ENCODE peak calls at places on chromosomes 7 and 10, in five cellular contexts. D is Panc1, R is GM06990, V is dorsolateral prefrontal cortex, X is neural progenitor cell. F is an unnamed sample.

GRCh38 chr10:70925377-70926214 is 37.2 kb upstream of the PCBD1 start:
- DNase-seq in X (peak; percentile 82), V (no peak), D (no peak), R (peak; percentile 36), F (no peak)

GRCh38 chr7:154907651-154908620 is 95.0 kb downstream of the PAXIP1 start:
- DNase-seq in R (no peak), V (no peak), D (no peak), X (no peak), F (no peak)

GRCh38 chr7:157391036-157391710 is 54.4 kb downstream of the DNAJB6 start:
- DNase-seq in V (no peak), X (no peak), D (no peak), R (no peak), F (no peak)

GRCh38 chr7:1169409-1170368 is 9.7 kb upstream of the ZFAND2A start:
- DNase-seq in R (peak; percentile 85), V (no peak), D (no peak), X (peak; percentile 75), F (no peak)

GRCh38 chr7:40697653-40698052 is 562.8 kb downstream of the SUGCT start:
- DNase-seq in V (no peak), R (no peak), X (no peak), D (no peak), F (no peak)

GRCh38 chr7:57529931-57530330 is 80.0 kb downstream of the ZNF716 start:
- DNase-seq in D (no peak), R (no peak), X (no peak), V (no peak), F (no peak)

GRCh38 chr10:21688870-21689269 is 154.8 kb downstream of the MLLT10 start:
- DNase-seq in D (no peak), V (no peak), X (no peak), R (no peak), F (no peak)

GRCh38 chr7:94276046-94276445 is 118.6 kb upstream of the COL1A2 start:
- DNase-seq in R (no peak), X (no peak), D (no peak), V (no peak), F (no peak)

GRCh38 chr7:28149291-28150101 is 31.1 kb downstream of the JAZF1 start:
- DNase-seq in X (no peak), V (no peak), D (no peak), R (no peak), F (no peak)

GRCh38 chr7:109950256-109950655 is 1140.7 kb upstream of the LRRN3 start:
- DNase-seq in R (no peak), D (no peak), V (no peak), X (no peak), F (no peak)

GRCh38 chr7:20432071-20432470 is 101.4 kb downstream of the ITGB8 start:
- DNase-seq in V (no peak), X (no peak), D (no peak), R (no peak), F (no peak)

GRCh38 chr10:22779331-22780019 is 65.1 kb upstream of the PIP4K2A start:
- DNase-seq in X (no peak), V (no peak), R (no peak), D (no peak), F (no peak)

GRCh38 chr7:117085275-117085674 is 132.0 kb downstream of the ST7 start:
- DNase-seq in R (no peak), V (no peak), X (no peak), D (no peak), F (no peak)

GRCh38 chr10:43479275-43479674 is 42.4 kb downstream of the ZNF487 start:
- DNase-seq in R (no peak), X (no peak), V (no peak), D (no peak), F (no peak)

GRCh38 chr10:89537361-89537760 is 2.0 kb upstream of the SLC16A12 start:
- DNase-seq in R (no peak), V (no peak), X (no peak), D (no peak), F (no peak)

GRCh38 chr7:103811997-103812396 is 177.5 kb downstream of the RELN start:
- DNase-seq in R (no peak), D (no peak), V (no peak), X (no peak), F (no peak)

GRCh38 chr10:34254596-34254995 is 560.5 kb downstream of the PARD3 start:
- DNase-seq in R (peak; percentile 55), D (peak; percentile 41), V (no peak), X (no peak), F (no peak)

GRCh38 chr10:104076743-104077160 is 8.9 kb downstream of the COL17A1 start:
- DNase-seq in R (no peak), V (peak; percentile 63), X (peak; percentile 92), D (no peak), F (peak; percentile 7)

GRCh38 chr7:96177353-96177752 is 144.5 kb downstream of the SLC25A13 start:
- DNase-seq in X (no peak), D (no peak), V (no peak), R (no peak), F (no peak)

GRCh38 chr10:22727663-22728062 is 13.3 kb upstream of the PIP4K2A start:
- DNase-seq in V (no peak), R (no peak), X (no peak), D (no peak), F (no peak)

GRCh38 chr10:112732277-112732891 is 217.7 kb upstream of the TCF7L2 start:
- DNase-seq in D (no peak), V (no peak), R (no peak), X (peak; percentile 82), F (no peak)

GRCh38 chr7:34090796-34091195 is 185.5 kb downstream of the BMPER start:
- DNase-seq in X (no peak), D (no peak), R (no peak), V (no peak), F (no peak)

GRCh38 chr7:106112972-106113421 is 885 bp upstream of the SYPL1 start:
- DNase-seq in V (no peak), R (no peak), X (no peak), D (no peak), F (no peak)
- H3K4me3 ChIP-seq in V (peak overlapping the region; percentile 76), R (peak overlapping the region; percentile 64), X (peak overlapping the region; percentile 74), D (peak overlapping the region; percentile 65), F (peak overlapping the region; percentile 42)

GRCh38 chr7:4693152-4693551 is 11.1 kb downstream of the FOXK1 start:
- DNase-seq in V (no peak), X (no peak), R (no peak), D (no peak), F (no peak)

GRCh38 chr7:4693749-4694148 is 11.7 kb downstream of the FOXK1 start:
- DNase-seq in R (no peak), X (no peak), D (no peak), V (no peak), F (no peak)

GRCh38 chr7:4690953-4691856 is 9.1 kb downstream of the FOXK1 start:
- DNase-seq in V (no peak), X (no peak), D (no peak), R (no peak), F (no peak)

GRCh38 chr7:4692055-4692454 is 10.0 kb downstream of the FOXK1 start:
- DNase-seq in R (no peak), X (no peak), D (no peak), V (no peak), F (no peak)

GRCh38 chr7:4694653-4695335 is 12.7 kb downstream of the FOXK1 start:
- DNase-seq in D (no peak), V (no peak), X (no peak), R (no peak), F (no peak)
- H3K4me3 ChIP-seq in D (no peak overlapping the region), V (no peak overlapping the region), X (no peak overlapping the region), R (no peak overlapping the region), F (no peak overlapping the region)

GRCh38 chr10:100183482-100183881 is 2.3 kb downstream of the ERLIN1 start:
- DNase-seq in X (no peak), D (no peak), R (no peak), V (no peak), F (peak; percentile 40)

GRCh38 chr10:100184426-100185219 is 1.2 kb downstream of the ERLIN1 start:
- DNase-seq in D (no peak), R (no peak), X (peak; percentile 45), V (no peak), F (no peak)

GRCh38 chr10:100186813-100187212 is 984 bp upstream of the ERLIN1 start:
- DNase-seq in R (peak; percentile 30), X (peak; percentile 20), V (no peak), D (no peak), F (no peak)

GRCh38 chr10:100186253-100186780 is 488 bp upstream of the ERLIN1 start:
- DNase-seq in R (no peak), D (no peak), V (no peak), X (no peak), F (no peak)

DNA sequence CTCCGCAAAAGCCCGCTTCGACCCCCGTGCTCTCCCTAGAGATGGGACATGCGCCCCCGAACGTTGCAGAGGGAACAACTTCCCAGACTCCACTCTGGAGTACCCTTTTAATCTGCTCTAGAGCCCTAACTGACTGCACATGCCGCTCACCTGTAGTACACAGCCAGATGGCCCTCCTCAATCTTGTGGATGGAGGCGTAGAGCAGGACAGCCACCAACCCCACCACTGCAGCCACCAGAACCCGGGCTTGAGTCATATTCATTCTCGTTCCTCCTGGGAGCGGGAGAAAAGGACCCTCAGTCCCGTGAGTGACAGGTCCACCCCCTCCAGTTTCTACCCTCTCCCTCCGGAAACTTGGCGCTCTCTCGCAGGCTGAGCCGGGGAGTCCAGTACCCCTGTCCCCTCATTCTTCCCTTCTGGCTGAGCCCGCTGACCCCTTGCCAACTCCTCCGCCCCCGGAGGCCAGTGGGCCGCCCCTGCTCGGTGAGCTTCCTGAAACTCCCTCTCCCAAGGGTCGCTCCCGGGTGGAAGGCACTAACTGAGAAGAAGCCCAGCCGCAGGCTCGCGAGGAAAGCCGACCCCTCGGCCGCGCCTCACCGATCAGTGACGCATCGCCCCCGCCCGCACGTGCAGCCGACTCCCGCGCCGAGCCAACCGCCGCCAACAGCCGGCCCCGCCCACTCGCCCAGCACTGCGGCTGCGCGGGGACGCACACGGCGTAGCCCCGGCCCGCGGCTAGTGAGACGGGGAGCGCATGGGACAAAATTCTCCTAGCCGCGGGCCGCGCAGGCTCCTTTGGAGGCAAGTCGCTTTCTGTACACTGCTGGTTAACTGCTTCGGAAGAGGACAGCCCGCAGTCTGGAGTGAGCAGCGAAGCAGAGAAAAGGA is at the start of gene ERLIN1:
- DNase-seq in X (peak; percentile 98), V (peak; percentile 91), R (peak; percentile 95), D (peak; percentile 64), F (peak; percentile 34)
- H3K4me3 ChIP-seq in X (peak within 1 kb of the TSS; percentile 55), V (peak within 1 kb of the TSS; percentile 99), R (peak within 1 kb of the TSS; percentile 93), D (peak within 1 kb of the TSS; percentile 97), F (peak within 1 kb of the TSS; percentile 89)

GRCh38 chr7:16585540-16585939 is 58.9 kb downstream of the LRRC72 start:
- DNase-seq in X (no peak), R (no peak), D (no peak), V (no peak), F (no peak)

GRCh38 chr7:16583834-16584233 is 57.2 kb downstream of the LRRC72 start:
- DNase-seq in X (no peak), V (no peak), R (no peak), D (no peak), F (no peak)

GRCh38 chr7:16587785-16588184 is 57.8 kb downstream of the ANKMY2 start:
- DNase-seq in R (no peak), D (no peak), V (no peak), X (peak; percentile 64), F (no peak)

GRCh38 chr7:16587129-16587528 is 58.4 kb downstream of the ANKMY2 start:
- DNase-seq in V (no peak), X (no peak), R (no peak), D (no peak), F (no peak)

GRCh38 chr7:16586081-16586874 is 59.3 kb downstream of the ANKMY2 start:
- DNase-seq in X (no peak), D (no peak), V (no peak), R (no peak), F (no peak)
- H3K4me3 ChIP-seq in X (no peak overlapping the region), D (no peak overlapping the region), V (no peak overlapping the region), R (no peak overlapping the region), F (no peak overlapping the region)